ENCODE peak calls at places on chromosome 7, in ten cellular contexts. C is substantia nigra, H is GM04504, P is COLO829, N is WERI-Rb-1, X is heart right ventricle, O is posterior cingulate gyrus, V is transverse colon, M is NCI-H1105, Z is cardiac muscle cell. U is an unnamed sample.

GRCh38 chr7:157005456-157006204 is 4.8 kb downstream of the MNX1 start:
- DNase-seq in N (no peak), C (no peak), P (no peak), Z (no peak), X (no peak), V (no peak), H (no peak), O (no peak), M (no peak), U (no peak)

GRCh38 chr7:3771906-3772305 is 470.9 kb downstream of the SDK1 start:
- DNase-seq in P (no peak), C (no peak), Z (no peak), M (no peak), O (no peak), H (no peak), V (no peak), N (no peak), X (no peak), U (no peak)

GRCh38 chr7:88357295-88357694 is 50.6 kb upstream of the STEAP4 start:
- DNase-seq in H (no peak), V (no peak), Z (no peak), M (no peak), O (no peak), C (no peak), N (no peak), X (peak), P (no peak), U (no peak)

GRCh38 chr7:90973146-90973545 is 291.1 kb upstream of the FZD1 start:
- DNase-seq in Z (no peak), O (no peak), M (no peak), P (no peak), X (no peak), V (no peak), C (no peak), H (peak), N (no peak), U (no peak)

GRCh38 chr7:65800890-65801341 is 72.0 kb upstream of the VKORC1L1 start:
- DNase-seq in P (no peak), V (no peak), O (no peak), Z (no peak), H (no peak), X (no peak), N (no peak), M (no peak), C (no peak), U (no peak)

GRCh38 chr7:80614911-80615310 is 23.5 kb upstream of the CD36 start:
- DNase-seq in C (no peak), N (no peak), P (peak), H (peak), M (no peak), X (no peak), O (no peak), Z (peak), V (no peak), U (no peak)

GRCh38 chr7:51455948-51456347 is 139.3 kb upstream of the COBL start:
- DNase-seq in N (peak), C (no peak), P (no peak), Z (peak), X (no peak), M (peak), O (no peak), H (no peak), V (no peak), U (no peak)

GRCh38 chr7:38773430-38773829 is 135.6 kb downstream of the VPS41 start:
- DNase-seq in P (no peak), O (no peak), N (no peak), H (no peak), Z (no peak), C (no peak), V (no peak), X (no peak), M (no peak), U (no peak)

GRCh38 chr7:24608504-24608903 is 35.3 kb downstream of the PALS2 start:
- DNase-seq in H (no peak), O (no peak), C (no peak), X (no peak), Z (no peak), V (no peak), N (no peak), P (no peak), M (no peak), U (no peak)

GRCh38 chr7:114722562-114722961 is 199.3 kb upstream of the MDFIC start:
- DNase-seq in C (no peak), P (no peak), M (no peak), V (no peak), H (no peak), N (no peak), Z (no peak), O (no peak), X (no peak), U (no peak)

GRCh38 chr7:99918959-99919813 is at the start of gene TRIM4:
- DNase-seq in Z (peak), M (peak), O (peak), C (peak), N (peak), V (peak), H (peak), X (peak), P (peak), U (peak)

GRCh38 chr7:1666251-1666778 is 3.8 kb upstream of the ELFN1 start:
- DNase-seq in Z (peak), M (no peak), V (no peak), H (no peak), N (peak), O (peak), X (no peak), C (no peak), P (no peak), U (no peak)

GRCh38 chr7:135938563-135938962 is 38.6 kb downstream of the MTPN start:
- DNase-seq in P (no peak), O (no peak), H (no peak), X (no peak), C (no peak), V (no peak), N (no peak), M (no peak), Z (no peak), U (no peak)

GRCh38 chr7:156735861-156736260 is 95.3 kb downstream of the RNF32 start:
- DNase-seq in P (no peak), M (no peak), V (no peak), C (no peak), Z (no peak), N (peak), H (no peak), O (no peak), X (no peak), U (no peak)

GRCh38 chr7:80018941-80019808 is 115.5 kb upstream of the GNAI1 start:
- DNase-seq in O (no peak), P (peak), X (peak), C (no peak), M (peak), H (peak), N (peak), V (peak), Z (peak), U (no peak)

GRCh38 chr7:89223906-89224395 is 428.4 kb upstream of the TEX47 start:
- DNase-seq in N (no peak), V (no peak), Z (no peak), X (no peak), O (no peak), C (no peak), M (no peak), H (no peak), P (peak), U (no peak)

GRCh38 chr7:6546852-6547251 is 4.4 kb downstream of the GRID2IP start:
- DNase-seq in M (no peak), Z (no peak), X (no peak), P (no peak), C (no peak), N (no peak), V (no peak), O (no peak), H (no peak), U (no peak)

GRCh38 chr7:158832994-158833393 is 3.7 kb upstream of the ESYT2 start:
- DNase-seq in X (no peak), M (no peak), P (no peak), H (no peak), N (no peak), Z (no peak), O (no peak), V (no peak), C (no peak), U (no peak)

GRCh38 chr7:87144173-87144657 is 8.0 kb upstream of the DMTF1 start:
- DNase-seq in M (no peak), P (no peak), V (no peak), H (no peak), O (no peak), Z (no peak), N (no peak), C (no peak), X (no peak), U (no peak)

GRCh38 chr7:30986738-30987137 is 23.0 kb downstream of the GHRHR start:
- DNase-seq in O (no peak), P (no peak), C (no peak), H (no peak), V (no peak), X (no peak), N (peak), M (no peak), Z (no peak), U (no peak)

GRCh38 chr7:112398534-112398933 is 51.7 kb upstream of the IFRD1 start:
- DNase-seq in P (no peak), M (no peak), H (no peak), C (no peak), N (no peak), V (no peak), Z (no peak), X (no peak), O (no peak), U (no peak)

GRCh38 chr7:14380881-14381280 is 391.4 kb upstream of the ETV1 start:
- DNase-seq in M (no peak), C (no peak), X (no peak), P (no peak), H (no peak), N (no peak), Z (no peak), O (no peak), V (no peak), U (no peak)

GRCh38 chr7:78529392-78529791 is 730.8 kb downstream of the PHTF2 start:
- DNase-seq in H (no peak), Z (no peak), N (no peak), X (no peak), V (no peak), O (no peak), C (no peak), P (no peak), M (no peak), U (no peak)

GRCh38 chr7:106504620-106505019 is 156.3 kb downstream of the CCDC71L start:
- DNase-seq in X (no peak), C (no peak), Z (no peak), M (no peak), O (no peak), V (no peak), H (no peak), N (no peak), P (no peak), U (no peak)

GRCh38 chr7:143456992-143457793 is 13.9 kb downstream of the TAS2R60 start:
- DNase-seq in C (no peak), O (no peak), P (no peak), V (no peak), X (no peak), M (no peak), H (no peak), Z (no peak), N (no peak), U (no peak)

GRCh38 chr7:98137134-98137825 is 30.6 kb downstream of the LMTK2 start:
- DNase-seq in V (no peak), N (no peak), O (no peak), H (no peak), C (no peak), Z (no peak), X (no peak), M (no peak), P (no peak), U (no peak)

GRCh38 chr7:6631605-6632004 is 5.5 kb upstream of the ZNF316 start:
- DNase-seq in H (no peak), Z (no peak), X (no peak), N (no peak), P (no peak), O (no peak), M (no peak), C (no peak), V (no peak), U (no peak)

U was measured in nucleus accumbens.